ENCODE peak calls at places on chromosome 16, in seven cellular contexts. One of them, this sample, is unnamed.

GRCh38 chr16:49183911-49184310 is 97.7 kb downstream of the CBLN1 start:
- DNase-seq in effector memory CD4-positive, alpha-beta T cell: no peak
- DNase-seq in cardiac fibroblast: no peak
- DNase-seq in smooth muscle cell of the brain vasculature: no peak
- DNase-seq in T-cell: no peak
- DNase-seq in activated naive CD8-positive, alpha-beta T cell treated with anti-CD3 and anti-CD28 coated beads for 36 hours: no peak
- DNase-seq in stomach: no peak
- DNase-seq in this sample: no peak

GRCh38 chr16:85557976-85558589 is 55.0 kb upstream of the GSE1 start:
- DNase-seq in smooth muscle cell of the brain vasculature: no peak
- DNase-seq in T-cell: no peak
- DNase-seq in effector memory CD4-positive, alpha-beta T cell: no peak
- DNase-seq in stomach: peak; percentile 61
- DNase-seq in activated naive CD8-positive, alpha-beta T cell treated with anti-CD3 and anti-CD28 coated beads for 36 hours: no peak
- DNase-seq in cardiac fibroblast: no peak
- DNase-seq in this sample: no peak

GRCh38 chr16:66003196-66003595 is 363.3 kb upstream of the CDH5 start:
- DNase-seq in stomach: no peak
- DNase-seq in smooth muscle cell of the brain vasculature: no peak
- DNase-seq in T-cell: no peak
- DNase-seq in effector memory CD4-positive, alpha-beta T cell: no peak
- DNase-seq in activated naive CD8-positive, alpha-beta T cell treated with anti-CD3 and anti-CD28 coated beads for 36 hours: no peak
- DNase-seq in cardiac fibroblast: no peak
- DNase-seq in this sample: no peak

GRCh38 chr16:49587511-49587910 is 213.9 kb downstream of the C16orf78 start:
- DNase-seq in cardiac fibroblast: no peak
- DNase-seq in activated naive CD8-positive, alpha-beta T cell treated with anti-CD3 and anti-CD28 coated beads for 36 hours: no peak
- DNase-seq in smooth muscle cell of the brain vasculature: no peak
- DNase-seq in stomach: no peak
- DNase-seq in effector memory CD4-positive, alpha-beta T cell: no peak
- DNase-seq in T-cell: no peak
- DNase-seq in this sample: no peak

GRCh38 chr16:77660311-77660710 is 62.0 kb upstream of the NUDT7 start:
- DNase-seq in stomach: no peak
- DNase-seq in smooth muscle cell of the brain vasculature: peak; percentile 29
- DNase-seq in effector memory CD4-positive, alpha-beta T cell: no peak
- DNase-seq in activated naive CD8-positive, alpha-beta T cell treated with anti-CD3 and anti-CD28 coated beads for 36 hours: no peak
- DNase-seq in T-cell: no peak
- DNase-seq in cardiac fibroblast: peak; percentile 41
- DNase-seq in this sample: no peak

GRCh38 chr16:17331071-17331521 is 139.7 kb downstream of the XYLT1 start:
- DNase-seq in effector memory CD4-positive, alpha-beta T cell: no peak
- DNase-seq in activated naive CD8-positive, alpha-beta T cell treated with anti-CD3 and anti-CD28 coated beads for 36 hours: no peak
- DNase-seq in stomach: no peak
- DNase-seq in cardiac fibroblast: no peak
- DNase-seq in T-cell: no peak
- DNase-seq in smooth muscle cell of the brain vasculature: no peak
- DNase-seq in this sample: no peak

GRCh38 chr16:55830658-55831294 is 2.1 kb downstream of the CES1 start:
- DNase-seq in activated naive CD8-positive, alpha-beta T cell treated with anti-CD3 and anti-CD28 coated beads for 36 hours: no peak
- DNase-seq in effector memory CD4-positive, alpha-beta T cell: no peak
- DNase-seq in smooth muscle cell of the brain vasculature: no peak
- DNase-seq in T-cell: no peak
- DNase-seq in cardiac fibroblast: no peak
- DNase-seq in stomach: no peak
- DNase-seq in this sample: no peak

GRCh38 chr16:62035115-62036092 is 834 bp downstream of the CDH8 start:
- DNase-seq in activated naive CD8-positive, alpha-beta T cell treated with anti-CD3 and anti-CD28 coated beads for 36 hours: no peak
- DNase-seq in cardiac fibroblast: no peak
- DNase-seq in stomach: no peak
- DNase-seq in effector memory CD4-positive, alpha-beta T cell: no peak
- DNase-seq in smooth muscle cell of the brain vasculature: no peak
- DNase-seq in T-cell: no peak
- DNase-seq in this sample: no peak

GRCh38 chr16:85524630-85525463 is 88.3 kb upstream of the GSE1 start:
- DNase-seq in stomach: peak; percentile 53
- DNase-seq in effector memory CD4-positive, alpha-beta T cell: no peak
- DNase-seq in cardiac fibroblast: peak; percentile 80
- DNase-seq in activated naive CD8-positive, alpha-beta T cell treated with anti-CD3 and anti-CD28 coated beads for 36 hours: no peak
- DNase-seq in T-cell: no peak
- DNase-seq in smooth muscle cell of the brain vasculature: no peak
- DNase-seq in this sample: no peak

GRCh38 chr16:83701494-83701893 is 106.3 kb upstream of the HSBP1 start:
- DNase-seq in smooth muscle cell of the brain vasculature: no peak
- DNase-seq in cardiac fibroblast: peak; percentile 49
- DNase-seq in effector memory CD4-positive, alpha-beta T cell: no peak
- DNase-seq in stomach: no peak
- DNase-seq in T-cell: no peak
- DNase-seq in activated naive CD8-positive, alpha-beta T cell treated with anti-CD3 and anti-CD28 coated beads for 36 hours: no peak
- DNase-seq in this sample: no peak

GRCh38 chr16:10828851-10829331 is 10.3 kb upstream of the TVP23A start:
- DNase-seq in T-cell: no peak
- DNase-seq in activated naive CD8-positive, alpha-beta T cell treated with anti-CD3 and anti-CD28 coated beads for 36 hours: no peak
- DNase-seq in smooth muscle cell of the brain vasculature: no peak
- DNase-seq in cardiac fibroblast: peak; percentile 99
- DNase-seq in effector memory CD4-positive, alpha-beta T cell: no peak
- DNase-seq in stomach: peak; percentile 97
- DNase-seq in this sample: no peak

GRCh38 chr16:87392823-87393679 is 915 bp downstream of the MAP1LC3B start:
- DNase-seq in smooth muscle cell of the brain vasculature: no peak
- DNase-seq in effector memory CD4-positive, alpha-beta T cell: no peak
- DNase-seq in activated naive CD8-positive, alpha-beta T cell treated with anti-CD3 and anti-CD28 coated beads for 36 hours: peak; percentile 59
- DNase-seq in cardiac fibroblast: peak; percentile 56
- DNase-seq in stomach: peak; percentile 53
- DNase-seq in T-cell: no peak
- DNase-seq in this sample: peak; percentile 22

GRCh38 chr16:4529085-4530060 is 9.2 kb downstream of the CDIP1 start:
- DNase-seq in T-cell: no peak
- DNase-seq in activated naive CD8-positive, alpha-beta T cell treated with anti-CD3 and anti-CD28 coated beads for 36 hours: peak; percentile 31
- DNase-seq in smooth muscle cell of the brain vasculature: no peak
- DNase-seq in stomach: no peak
- DNase-seq in effector memory CD4-positive, alpha-beta T cell: no peak
- DNase-seq in cardiac fibroblast: no peak
- DNase-seq in this sample: no peak

GRCh38 chr16:3618782-3619166 is 7.4 kb upstream of the SLX4 start:
- DNase-seq in smooth muscle cell of the brain vasculature: no peak
- DNase-seq in effector memory CD4-positive, alpha-beta T cell: no peak
- DNase-seq in cardiac fibroblast: no peak
- DNase-seq in T-cell: no peak
- DNase-seq in stomach: peak; percentile 24
- DNase-seq in activated naive CD8-positive, alpha-beta T cell treated with anti-CD3 and anti-CD28 coated beads for 36 hours: no peak
- DNase-seq in this sample: no peak

GRCh38 chr16:27628216-27628945 is 78.4 kb downstream of the KATNIP start:
- DNase-seq in effector memory CD4-positive, alpha-beta T cell: no peak
- DNase-seq in cardiac fibroblast: no peak
- DNase-seq in T-cell: no peak
- DNase-seq in stomach: no peak
- DNase-seq in activated naive CD8-positive, alpha-beta T cell treated with anti-CD3 and anti-CD28 coated beads for 36 hours: no peak
- DNase-seq in smooth muscle cell of the brain vasculature: no peak
- DNase-seq in this sample: no peak

GRCh38 chr16:85652431-85653221 is 36.1 kb downstream of the GINS2 start:
- DNase-seq in smooth muscle cell of the brain vasculature: no peak
- DNase-seq in activated naive CD8-positive, alpha-beta T cell treated with anti-CD3 and anti-CD28 coated beads for 36 hours: peak; percentile 49
- DNase-seq in cardiac fibroblast: peak; percentile 42
- DNase-seq in stomach: peak; percentile 63
- DNase-seq in effector memory CD4-positive, alpha-beta T cell: no peak
- DNase-seq in T-cell: no peak
- DNase-seq in this sample: no peak

GRCh38 chr16:81259916-81260315 is 21.4 kb downstream of the BCO1 start:
- DNase-seq in effector memory CD4-positive, alpha-beta T cell: no peak
- DNase-seq in T-cell: no peak
- DNase-seq in stomach: no peak
- DNase-seq in smooth muscle cell of the brain vasculature: no peak
- DNase-seq in cardiac fibroblast: no peak
- DNase-seq in activated naive CD8-positive, alpha-beta T cell treated with anti-CD3 and anti-CD28 coated beads for 36 hours: no peak
- DNase-seq in this sample: no peak

GRCh38 chr16:2210386-2211365 is at the start of gene BRICD5:
- DNase-seq in stomach: no peak
- DNase-seq in effector memory CD4-positive, alpha-beta T cell: no peak
- DNase-seq in smooth muscle cell of the brain vasculature: no peak
- DNase-seq in activated naive CD8-positive, alpha-beta T cell treated with anti-CD3 and anti-CD28 coated beads for 36 hours: no peak
- DNase-seq in cardiac fibroblast: no peak
- DNase-seq in T-cell: no peak
- DNase-seq in this sample: no peak

This sample was measured in effector CD4-positive, alpha-beta T cell.